ENCODE peak calls at places on chromosomes 3 and 15, in four cellular contexts. S is epithelial cell of esophagus, V is kidney epithelial cell, T is spleen. O is an unnamed sample.

GRCh38 chr15:41981373-41982132 is 9.2 kb upstream of the EHD4 start:
- DNase-seq in S (no peak), V (no peak), T (no peak), O (peak)

GRCh38 chr3:123331006-123331405 is 117.9 kb downstream of the ADCY5 start:
- DNase-seq in S (no peak), V (no peak), T (peak), O (no peak)

GRCh38 chr3:37174532-37175126 is at the start of gene LRRFIP2:
- DNase-seq in S (peak), V (no peak), T (no peak), O (peak)

GRCh38 chr15:56242576-56243116 is 1.0 kb downstream of the RFX7 start:
- DNase-seq in S (peak), V (no peak), T (no peak), O (no peak)

GRCh38 chr3:128935922-128936321 is 56.5 kb downstream of the ACAD9 start:
- DNase-seq in S (no peak), V (no peak), T (no peak), O (no peak)

GRCh38 chr3:197186887-197187588 is 111.4 kb downstream of the DLG1 start:
- DNase-seq in S (peak), V (no peak), T (no peak), O (no peak)

GRCh38 chr3:36741285-36741684 is 23.1 kb downstream of the DCLK3 start:
- DNase-seq in S (peak), V (no peak), T (no peak), O (no peak)

GRCh38 chr15:51203797-51204196 is 109.1 kb upstream of the TNFAIP8L3 start:
- DNase-seq in S (peak), V (no peak), T (no peak), O (no peak)

GRCh38 chr3:66803206-66803605 is 194.9 kb upstream of the KBTBD8 start:
- DNase-seq in S (no peak), V (no peak), T (no peak), O (no peak)

GRCh38 chr3:67635257-67635656 is 19.2 kb downstream of the SUCLG2 start:
- DNase-seq in S (peak), V (no peak), T (no peak), O (no peak)

DNA sequence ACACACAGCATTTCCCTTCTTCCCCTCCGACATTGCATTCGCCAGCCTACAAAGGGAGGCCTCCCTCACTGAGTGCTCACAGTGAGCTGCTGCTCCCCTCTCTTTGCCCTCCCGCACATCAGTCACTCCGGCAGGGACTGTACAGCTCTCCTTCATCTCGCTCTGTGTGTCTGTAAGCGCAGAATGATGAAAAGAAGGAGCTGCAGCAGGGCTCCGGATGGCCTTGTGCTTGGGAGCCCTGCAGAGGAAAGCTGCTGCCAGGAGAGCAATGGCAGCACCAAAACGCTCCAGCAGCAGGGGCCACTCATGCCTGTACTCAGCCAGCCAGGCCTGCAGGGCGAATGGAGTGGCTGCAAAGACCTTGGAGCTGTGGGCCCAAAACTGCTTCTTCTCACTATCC is 107.0 kb upstream of the NSMCE3 start:
- DNase-seq in S (no peak), V (no peak), T (no peak), O (no peak)
- H3K4me3 ChIP-seq in S (no peak), V (no peak), T (no peak), O (no peak)

DNA sequence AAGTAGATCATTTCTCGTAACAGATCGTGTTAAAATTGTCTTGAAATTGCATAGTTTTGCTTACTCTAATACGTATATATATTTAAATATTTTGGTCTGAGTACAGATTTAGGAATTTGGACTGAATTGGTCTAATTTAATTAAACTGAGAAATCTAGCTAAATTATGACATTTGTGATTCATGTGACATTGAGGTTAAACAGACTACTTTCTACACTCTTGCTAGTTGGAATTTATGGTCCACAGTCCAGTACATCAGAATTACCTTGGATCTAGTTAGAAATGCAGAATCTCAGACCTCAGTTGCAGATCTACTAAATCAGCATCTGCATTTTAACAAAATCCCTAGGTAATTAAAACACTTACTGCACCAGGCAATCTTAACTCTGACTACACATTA is 609.7 kb upstream of the GOLIM4 start:
- DNase-seq in S (no peak), V (no peak), T (no peak), O (no peak)
- H3K4me3 ChIP-seq in S (no peak), V (no peak), T (no peak), O (no peak)

GRCh38 chr3:159828542-159828943 is 160.1 kb upstream of the IL12A start:
- DNase-seq in S (peak), V (no peak), T (no peak), O (no peak)
- H3K4me3 ChIP-seq in S (no peak), V (no peak), T (no peak), O (no peak)

GRCh38 chr3:151548206-151548605 is 87.3 kb upstream of the IGSF10 start:
- DNase-seq in S (no peak), V (no peak), T (no peak), O (no peak)
- H3K4me3 ChIP-seq in S (no peak), V (no peak), T (no peak), O (no peak)

DNA sequence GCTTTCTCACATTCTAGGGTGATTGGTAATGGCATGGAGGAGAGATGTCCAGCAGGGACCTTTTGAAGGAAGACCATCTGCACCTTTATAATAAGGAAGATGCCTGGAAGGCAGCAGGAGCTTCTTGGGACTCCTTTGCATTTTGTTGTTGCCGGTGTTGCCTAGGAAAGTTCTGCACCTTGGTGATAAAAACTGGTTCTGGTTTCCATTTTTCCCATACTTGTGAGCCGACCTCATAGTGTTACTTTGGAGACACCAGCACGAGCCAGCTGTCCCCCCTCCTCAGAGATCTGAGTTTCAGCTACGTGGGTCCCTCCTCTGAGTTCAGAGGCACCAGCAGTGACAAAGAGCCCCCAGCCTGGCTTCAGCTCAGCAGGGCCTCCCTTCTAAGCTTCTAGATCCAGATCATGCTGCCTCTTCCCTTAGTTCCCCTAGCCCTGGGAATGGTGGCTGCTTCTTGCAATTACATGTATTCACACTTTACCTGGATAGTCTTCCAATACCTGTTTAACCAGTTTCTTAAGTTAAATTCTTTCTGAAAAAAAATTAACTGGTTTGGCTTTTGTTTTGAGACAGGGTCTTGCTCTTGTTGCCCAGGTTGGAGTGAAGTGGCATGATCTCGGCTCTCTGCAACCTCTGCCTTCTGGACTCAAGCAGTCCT is 18.0 kb upstream of the FSTL1 start:
- DNase-seq in S (no peak), V (no peak), T (no peak), O (no peak)
- H3K4me3 ChIP-seq in S (no peak), V (no peak), T (no peak), O (no peak)

GRCh38 chr3:99878005-99878404 is 60.3 kb downstream of the CMSS1 start:
- DNase-seq in S (peak), V (peak), T (no peak), O (peak)
- H3K4me3 ChIP-seq in S (no peak), V (no peak), T (no peak), O (no peak)

DNA sequence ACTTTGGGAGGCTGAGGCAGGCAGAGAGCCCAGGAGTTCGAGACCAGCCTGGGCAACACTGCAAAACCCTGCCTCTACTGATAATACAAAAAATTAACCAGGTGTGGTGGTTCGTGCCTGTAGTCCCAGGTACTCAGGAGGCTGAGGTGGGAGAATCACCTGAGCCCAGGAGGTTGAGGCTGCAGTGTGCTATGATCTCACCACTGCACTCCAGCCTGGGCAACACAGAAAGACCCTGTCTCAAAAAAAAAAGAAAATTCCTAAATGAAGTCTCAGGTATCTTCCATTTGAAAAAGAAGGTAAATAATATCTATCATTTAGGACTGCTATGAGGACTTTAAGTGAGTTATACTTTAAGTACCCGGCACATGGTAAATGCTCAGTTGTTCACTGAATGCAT is 2.9 kb downstream of the SMARCC1 start:
- DNase-seq in S (no peak), V (no peak), T (peak), O (no peak)
- H3K4me3 ChIP-seq in S (no peak), V (no peak), T (no peak), O (no peak)

DNA sequence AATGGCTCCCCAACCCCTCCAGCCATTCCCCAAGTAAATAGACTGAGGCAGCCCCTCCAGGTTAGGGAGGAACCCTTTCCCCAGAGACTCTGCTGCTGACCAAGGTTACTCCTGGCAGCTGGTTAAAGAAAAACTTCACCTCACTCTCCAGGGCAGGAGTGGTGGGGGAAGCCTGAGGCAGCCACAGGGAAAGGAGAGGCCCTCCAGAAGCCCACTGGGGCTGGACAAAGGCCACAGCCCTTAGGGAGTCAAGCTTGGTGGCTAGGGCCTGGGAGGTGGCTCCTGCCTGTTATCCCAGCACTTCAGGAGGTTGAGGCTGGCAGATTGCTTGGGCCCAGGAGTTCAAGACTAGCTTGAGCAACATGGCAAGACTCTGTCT is 923 bp downstream of the ACY1 start:
- DNase-seq in S (no peak), V (no peak), T (no peak), O (no peak)
- H3K4me3 ChIP-seq in S (peak), V (no peak), T (no peak), O (no peak)

GRCh38 chr15:63210151-63211051 is 21.0 kb downstream of the RAB8B start:
- DNase-seq in S (no peak), V (no peak), T (no peak), O (peak)
- H3K4me3 ChIP-seq in S (no peak), V (no peak), T (no peak), O (no peak)